ENCODE peak calls at places on chromosomes 16 and 17, in six cellular contexts. N is IMR-90, L is GM23248, Q is H1, T is GM12878, K is H9. X is an unnamed sample.

GRCh38 chr17:5703736-5704135 is 119.4 kb upstream of the NLRP1 start:
- DNase-seq in N (no peak), L (no peak), Q (no peak), T (no peak), K (peak), X (no peak)

GRCh38 chr16:2532494-2533141 is 1.4 kb upstream of the CEMP1 start:
- DNase-seq in N (peak), L (peak), Q (no peak), T (peak), K (peak), X (no peak)

GRCh38 chr17:34171245-34171818 is 83.8 kb upstream of the CCL2 start:
- DNase-seq in N (peak), L (peak), Q (no peak), T (no peak), K (peak), X (no peak)

GRCh38 chr16:47970291-47970931 is 185.4 kb downstream of the ABCC12 start:
- DNase-seq in N (peak), L (peak), Q (no peak), T (no peak), K (no peak), X (peak)

GRCh38 chr16:79798416-79799053 is 198.0 kb upstream of the MAF start:
- DNase-seq in N (no peak), L (no peak), Q (no peak), T (no peak), K (no peak), X (no peak)

GRCh38 chr17:6496116-6496481 is 51.8 kb downstream of the PIMREG start:
- DNase-seq in N (no peak), L (no peak), Q (peak), T (no peak), K (peak), X (peak)

GRCh38 chr17:27895110-27895895 is 2.1 kb upstream of the LYRM9 start:
- DNase-seq in N (no peak), L (no peak), Q (no peak), T (no peak), K (no peak), X (no peak)

GRCh38 chr17:3827124-3827773 is 18.8 kb downstream of the NCBP3 start:
- DNase-seq in N (peak), L (peak), Q (no peak), T (no peak), K (peak), X (peak)

GRCh38 chr16:62077998-62078397 is 41.8 kb upstream of the CDH8 start:
- DNase-seq in N (no peak), L (peak), Q (peak), T (no peak), K (peak), X (peak)

GRCh38 chr17:7867881-7868329 is 10.1 kb downstream of the CYB5D1 start:
- DNase-seq in N (no peak), L (no peak), Q (no peak), T (no peak), K (no peak), X (no peak)

GRCh38 chr17:28488884-28489276 is 15.4 kb downstream of the SLC13A2 start:
- DNase-seq in N (no peak), L (no peak), Q (no peak), T (no peak), K (no peak), X (no peak)

DNA sequence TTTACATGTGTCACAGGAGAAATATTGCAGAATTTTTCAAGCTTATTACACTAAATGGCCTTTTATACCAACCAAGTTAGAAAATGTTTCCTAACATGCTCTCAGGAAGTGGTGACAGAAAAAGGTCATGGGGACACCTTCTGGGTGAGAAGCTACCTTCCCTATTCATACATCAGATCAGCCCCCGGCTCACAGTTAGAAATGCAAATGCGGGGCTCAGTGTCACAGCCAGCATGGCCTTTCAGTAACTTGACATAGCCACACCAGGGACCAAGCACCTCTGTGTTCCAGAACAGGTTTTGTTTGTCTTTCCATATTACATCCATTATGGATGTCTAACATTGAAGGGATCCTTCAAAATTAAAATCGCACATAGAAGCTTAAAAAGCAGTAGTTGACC is 59.5 kb downstream of the CHD9NB start:
- DNase-seq in N (no peak), L (no peak), Q (no peak), T (no peak), K (no peak), X (peak)
- H3K9ac ChIP-seq in N (no peak), L (no peak), Q (no peak), T (no peak), K (no peak), X (no peak)

GRCh38 chr17:12857592-12857991 is 68.3 kb downstream of the ARHGAP44 start:
- DNase-seq in N (no peak), L (no peak), Q (no peak), T (no peak), K (no peak), X (no peak)
- H3K9ac ChIP-seq in N (no peak), L (no peak), Q (no peak), T (no peak), K (no peak), X (no peak)

GRCh38 chr16:56662357-56663354 is 4.9 kb downstream of the MT1F start:
- DNase-seq in N (no peak), L (no peak), Q (no peak), T (no peak), K (peak), X (no peak)
- H3K9ac ChIP-seq in N (no peak), L (no peak), Q (no peak), T (no peak), K (no peak), X (no peak)

GRCh38 chr17:57531648-57532486 is 213.2 kb downstream of the CCDC182 start:
- DNase-seq in N (no peak), L (no peak), Q (no peak), T (no peak), K (no peak), X (no peak)
- H3K9ac ChIP-seq in N (no peak), L (no peak), Q (no peak), T (no peak), K (no peak), X (no peak)

DNA sequence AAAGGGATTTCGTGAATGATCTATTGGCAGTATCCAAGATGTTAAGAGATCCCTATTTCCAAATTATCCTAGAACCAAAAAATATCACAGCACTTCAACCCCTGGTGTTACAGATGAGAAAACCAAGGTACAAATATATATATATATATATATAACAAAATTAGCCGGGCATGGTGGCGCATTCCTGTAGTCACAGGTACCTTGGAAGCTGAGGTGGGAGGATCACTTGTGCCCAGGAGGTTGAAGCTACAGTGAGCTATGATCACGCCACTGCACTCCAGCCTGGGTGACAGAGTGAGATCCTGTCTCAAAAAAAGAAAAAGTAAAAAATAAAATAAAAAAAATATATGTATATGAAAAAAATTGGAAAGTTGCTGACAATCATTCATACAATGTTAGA is 637 bp upstream of the CLN3 start:
- DNase-seq in N (no peak), L (no peak), Q (no peak), T (no peak), K (no peak), X (no peak)
- H3K9ac ChIP-seq in N (peak), L (peak), Q (no peak), T (peak), K (peak), X (no peak)

GRCh38 chr16:65757064-65757463 is 609.4 kb upstream of the CDH5 start:
- DNase-seq in N (peak), L (no peak), Q (no peak), T (no peak), K (no peak), X (no peak)

GRCh38 chr16:65758620-65759019 is 607.9 kb upstream of the CDH5 start:
- DNase-seq in N (no peak), L (no peak), Q (no peak), T (no peak), K (no peak), X (no peak)

GRCh38 chr16:65754799-65755691 is 611.4 kb upstream of the CDH5 start:
- DNase-seq in N (peak), L (no peak), Q (no peak), T (no peak), K (no peak), X (no peak)

GRCh38 chr16:65751622-65752598 is 614.6 kb upstream of the CDH5 start:
- DNase-seq in N (no peak), L (no peak), Q (no peak), T (no peak), K (no peak), X (no peak)

GRCh38 chr16:65756163-65756562 is 610.3 kb upstream of the CDH5 start:
- DNase-seq in N (no peak), L (no peak), Q (no peak), T (no peak), K (no peak), X (no peak)
- H3K9ac ChIP-seq in N (no peak), L (no peak), Q (no peak), T (no peak), K (no peak), X (no peak)

GRCh38 chr17:15231851-15232516 is 33.1 kb downstream of the PMP22 start:
- DNase-seq in N (no peak), L (no peak), Q (no peak), T (no peak), K (no peak), X (no peak)

GRCh38 chr17:15236281-15237105 is 28.6 kb downstream of the PMP22 start:
- DNase-seq in N (peak), L (peak), Q (no peak), T (no peak), K (peak), X (no peak)

GRCh38 chr17:15233022-15233805 is 31.9 kb downstream of the PMP22 start:
- DNase-seq in N (peak), L (peak), Q (no peak), T (no peak), K (peak), X (no peak)

GRCh38 chr17:15232517-15232915 is 32.6 kb downstream of the PMP22 start:
- DNase-seq in N (no peak), L (peak), Q (no peak), T (no peak), K (no peak), X (no peak)

GRCh38 chr17:15233971-15234370 is 31.2 kb downstream of the PMP22 start:
- DNase-seq in N (no peak), L (no peak), Q (no peak), T (no peak), K (no peak), X (no peak)
- H3K9ac ChIP-seq in N (no peak), L (no peak), Q (no peak), T (no peak), K (no peak), X (no peak)

GRCh38 chr17:45311762-45312476 is 4.9 kb downstream of the MAP3K14 start:
- DNase-seq in N (peak), L (peak), Q (no peak), T (no peak), K (no peak), X (no peak)

GRCh38 chr17:45310380-45311324 is 6.2 kb downstream of the MAP3K14 start:
- DNase-seq in N (no peak), L (no peak), Q (no peak), T (no peak), K (no peak), X (no peak)

GRCh38 chr17:45309400-45309799 is 7.4 kb downstream of the MAP3K14 start:
- DNase-seq in N (no peak), L (no peak), Q (no peak), T (no peak), K (no peak), X (no peak)

GRCh38 chr17:45312477-45313418 is 4.1 kb downstream of the MAP3K14 start:
- DNase-seq in N (no peak), L (peak), Q (no peak), T (no peak), K (no peak), X (no peak)

DNA sequence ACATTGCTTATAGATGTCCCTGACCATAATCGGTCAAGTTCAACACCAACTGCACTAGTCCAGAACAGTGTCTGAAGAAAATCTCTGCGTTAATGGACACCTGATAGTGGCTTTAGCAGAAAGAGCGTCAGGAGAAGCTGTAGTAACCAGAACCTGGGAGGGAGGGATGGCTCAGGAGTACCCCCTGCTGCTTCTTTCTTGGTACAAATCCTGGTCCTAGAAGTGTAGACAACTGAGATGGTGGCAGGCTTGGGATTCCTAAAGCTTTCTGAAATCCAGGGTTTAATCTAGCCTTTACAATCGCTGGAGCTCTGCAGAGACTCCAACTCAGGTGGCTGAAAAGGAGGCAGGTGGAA is 5.4 kb downstream of the MAP3K14 start:
- DNase-seq in N (no peak), L (no peak), Q (no peak), T (no peak), K (no peak), X (no peak)
- H3K9ac ChIP-seq in N (no peak), L (peak), Q (no peak), T (peak), K (no peak), X (peak)

GRCh38 chr16:28011223-28011622 is 52.3 kb downstream of the GSG1L start:
- DNase-seq in N (no peak), L (no peak), Q (no peak), T (no peak), K (no peak), X (no peak)
- H3K9ac ChIP-seq in N (no peak), L (no peak), Q (no peak), T (no peak), K (no peak), X (no peak)